ENCODE peak calls at places on chromosome 15, in eight cellular contexts. M is activated T-cell treated with anti-CD3 and anti-CD28 coated beads for 24 hours; I is progenitor cell of endocrine pancreas; Z is omental fat pad; A is mesothelial cell of epicardium; V is iPS-NIHi11; O is Right ventricle myocardium superior; H is activated T-helper 1 cell treated with anti-CD3 and anti-CD28 coated beads, Interleukin-2, amount 50 U/mL, for 16 hours. J is an unnamed sample.

GRCh38 chr15:60695713-60696522 is 217.0 kb upstream of the ICE2 start:
- DNase-seq in M (peak), Z (no peak), V (no peak), I (no peak), H (no peak), O (no peak), A (no peak), J (no peak)

GRCh38 chr15:44715797-44716334 is 4.5 kb downstream of the B2M start:
- DNase-seq in H (no peak), Z (no peak), V (no peak), A (no peak), I (no peak), M (no peak), O (no peak), J (no peak)

GRCh38 chr15:58398643-58399042 is 33.1 kb upstream of the LIPC start:
- DNase-seq in H (no peak), I (no peak), M (no peak), V (no peak), O (no peak), A (no peak), Z (no peak), J (no peak)

GRCh38 chr15:36126194-36126593 is 453.2 kb upstream of the CDIN1 start:
- DNase-seq in M (no peak), O (no peak), H (no peak), Z (no peak), V (no peak), I (no peak), A (no peak), J (no peak)

GRCh38 chr15:49589030-49589429 is 31.6 kb downstream of the FAM227B start:
- DNase-seq in O (no peak), H (no peak), M (no peak), V (no peak), A (no peak), I (no peak), Z (no peak), J (no peak)

GRCh38 chr15:52728899-52729298 is 49.7 kb upstream of the ATOSA start:
- DNase-seq in I (no peak), Z (no peak), M (no peak), H (no peak), O (no peak), A (no peak), V (no peak), J (no peak)

GRCh38 chr15:61049934-61050333 is 179.2 kb downstream of the RORA start:
- DNase-seq in Z (no peak), M (no peak), A (no peak), O (no peak), V (no peak), H (no peak), I (no peak), J (peak)

GRCh38 chr15:81029416-81030367 is 29.0 kb downstream of the TLNRD1 start:
- DNase-seq in M (no peak), Z (no peak), H (no peak), V (no peak), A (no peak), I (no peak), O (no peak), J (peak)

GRCh38 chr15:41878355-41878699 is 15.5 kb downstream of the SPTBN5 start:
- DNase-seq in V (no peak), H (no peak), O (peak), Z (no peak), A (no peak), I (no peak), M (no peak), J (no peak)

GRCh38 chr15:60830479-60830878 is 351.5 kb upstream of the ICE2 start:
- DNase-seq in A (no peak), O (no peak), H (no peak), I (no peak), M (no peak), Z (no peak), V (no peak), J (peak)

GRCh38 chr15:89333959-89334509 is 590 bp downstream of the POLG start:
- DNase-seq in H (no peak), I (no peak), O (no peak), Z (no peak), V (no peak), A (no peak), M (no peak), J (no peak)

GRCh38 chr15:77186518-77187095 is 115.7 kb upstream of the TSPAN3 start:
- DNase-seq in V (peak), A (no peak), M (no peak), O (no peak), I (no peak), Z (no peak), H (no peak), J (no peak)

GRCh38 chr15:90402230-90402629 is 14.2 kb downstream of the IQGAP1 start:
- DNase-seq in H (no peak), V (no peak), O (peak), I (no peak), M (no peak), Z (no peak), A (no peak), J (peak)

GRCh38 chr15:43531018-43531667 is 13.7 kb downstream of the MAP1A start:
- DNase-seq in M (no peak), I (no peak), V (peak), A (no peak), O (no peak), H (no peak), Z (no peak), J (no peak)

GRCh38 chr15:101337976-101338375 is 42.9 kb upstream of the SNRPA1 start:
- DNase-seq in V (no peak), A (no peak), M (no peak), H (no peak), Z (no peak), O (no peak), I (no peak), J (no peak)

GRCh38 chr15:92848852-92849598 is 51.1 kb upstream of the CHD2 start:
- DNase-seq in V (no peak), I (no peak), H (no peak), O (no peak), Z (no peak), A (no peak), M (peak), J (no peak)

GRCh38 chr15:52078876-52079700 is 33.5 kb downstream of the BCL2L10 start:
- DNase-seq in M (peak), Z (peak), A (peak), V (peak), O (peak), H (peak), I (peak), J (peak)

GRCh38 chr15:83112233-83112958 is 5.0 kb downstream of the TM6SF1 start:
- DNase-seq in H (no peak), M (no peak), O (no peak), V (no peak), Z (no peak), I (no peak), A (no peak), J (peak)

GRCh38 chr15:95086543-95087252 is 855.3 kb downstream of the MCTP2 start:
- DNase-seq in Z (no peak), A (no peak), I (no peak), H (no peak), M (no peak), O (no peak), V (no peak), J (peak)

GRCh38 chr15:68583936-68584703 is 5.3 kb downstream of the CORO2B start:
- DNase-seq in Z (no peak), M (no peak), O (no peak), V (no peak), I (no peak), A (no peak), H (no peak), J (no peak)

GRCh38 chr15:77487479-77487861 is 66.8 kb downstream of the HMG20A start:
- DNase-seq in V (no peak), O (no peak), Z (no peak), A (no peak), H (no peak), M (no peak), I (no peak), J (no peak)

GRCh38 chr15:88401972-88402656 is 65.1 kb downstream of the MRPL46 start:
- DNase-seq in Z (no peak), O (peak), H (no peak), I (no peak), V (peak), M (no peak), A (peak), J (no peak)

GRCh38 chr15:100043069-100043641 is 298.6 kb downstream of the ADAMTS17 start:
- DNase-seq in Z (no peak), O (no peak), M (no peak), V (no peak), A (no peak), I (no peak), H (no peak), J (peak)

GRCh38 chr15:73326157-73326556 is 42.6 kb downstream of the HCN4 start:
- DNase-seq in A (no peak), H (no peak), O (no peak), Z (no peak), I (no peak), M (no peak), V (no peak), J (no peak)

GRCh38 chr15:78716651-78717050 is 75.6 kb upstream of the CHRNB4 start:
- DNase-seq in M (no peak), V (no peak), O (no peak), I (no peak), Z (no peak), H (no peak), A (no peak), J (peak)

GRCh38 chr15:43749690-43750345 is 3.6 kb downstream of the PDIA3 start:
- DNase-seq in A (no peak), M (peak), H (no peak), Z (no peak), V (no peak), I (no peak), O (no peak), J (no peak)

GRCh38 chr15:83436513-83437158 is 10.5 kb upstream of the SH3GL3 start:
- DNase-seq in M (no peak), I (no peak), V (peak), A (no peak), Z (no peak), O (no peak), H (no peak), J (peak)

GRCh38 chr15:101033801-101034200 is 114.6 kb downstream of the LRRK1 start:
- DNase-seq in M (no peak), O (no peak), Z (no peak), H (no peak), V (no peak), A (no peak), I (no peak), J (no peak)

GRCh38 chr15:96869122-96869521 is 538.6 kb downstream of the NR2F2 start:
- DNase-seq in A (no peak), V (no peak), O (no peak), H (no peak), I (no peak), M (no peak), Z (no peak), J (no peak)

GRCh38 chr15:68812596-68813548 is 7.8 kb downstream of the ANP32A start:
- DNase-seq in H (no peak), Z (no peak), A (no peak), V (no peak), M (no peak), O (no peak), I (no peak), J (no peak)

GRCh38 chr15:40443846-40444245 is 3.1 kb downstream of the BAHD1 start:
- DNase-seq in I (no peak), O (no peak), V (no peak), A (no peak), Z (no peak), M (no peak), H (no peak), J (no peak)

GRCh38 chr15:28918141-28918983 is 32.6 kb downstream of the APBA2 start:
- DNase-seq in M (no peak), A (peak), I (peak), V (peak), H (no peak), O (no peak), Z (no peak), J (no peak)

GRCh38 chr15:90706394-90707327 is 10.5 kb upstream of the BLM start:
- DNase-seq in O (no peak), H (no peak), I (no peak), Z (no peak), V (no peak), A (no peak), M (no peak), J (no peak)

GRCh38 chr15:69081310-69082004 is 67.0 kb downstream of the NOX5 start:
- DNase-seq in H (no peak), M (no peak), Z (no peak), V (no peak), O (peak), I (no peak), A (no peak), J (no peak)